ENCODE peak calls at places on chromosome X, in nine cellular contexts. A is stomach; G is psoas muscle; W is GM12878; B is GM10248; Y is HCT116; I is mucosa of descending colon; L is lower leg skin; K is CD8-positive, alpha-beta T cell. S is an unnamed sample.

GRCh38 chrX:30593435-30594200 is 16.1 kb upstream of the TASL start:
- DNase-seq in I (no peak), L (no peak), B (no peak), K (peak), A (no peak), Y (peak), W (no peak), G (no peak), S (no peak)

GRCh38 chrX:153582896-153583295 is 16.0 kb downstream of the CCNQ start:
- DNase-seq in B (peak), A (peak), W (peak), Y (no peak), I (peak), K (peak), L (no peak), G (no peak), S (no peak)

GRCh38 chrX:131802836-131803626 is 220.1 kb upstream of the STK26 start:
- DNase-seq in L (no peak), B (peak), W (peak), Y (no peak), A (peak), G (peak), K (peak), I (no peak), S (no peak)

GRCh38 chrX:26889574-26889973 is 573.6 kb downstream of the PPP4R3C start:
- DNase-seq in G (no peak), Y (no peak), B (no peak), L (no peak), A (no peak), I (no peak), K (no peak), W (no peak), S (no peak)

GRCh38 chrX:56764975-56765791 is 36.1 kb downstream of the NBDY start:
- DNase-seq in L (no peak), A (no peak), K (peak), Y (no peak), G (no peak), I (no peak), W (no peak), B (peak), S (no peak)

GRCh38 chrX:55119271-55119670 is 30.5 kb downstream of the PAGE2 start:
- DNase-seq in L (no peak), G (no peak), B (no peak), W (no peak), A (no peak), Y (no peak), I (no peak), K (no peak), S (no peak)

GRCh38 chrX:38166478-38167083 is 54.1 kb downstream of the SRPX start:
- DNase-seq in W (no peak), A (no peak), K (no peak), B (peak), Y (peak), L (no peak), G (no peak), I (no peak), S (no peak)

GRCh38 chrX:86133761-86134160 is 14.5 kb upstream of the DACH2 start:
- DNase-seq in Y (no peak), K (no peak), L (no peak), B (no peak), W (no peak), I (no peak), G (no peak), A (no peak), S (no peak)

GRCh38 chrX:138349351-138349750 is 362.2 kb downstream of the FGF13 start:
- DNase-seq in G (no peak), A (no peak), L (no peak), B (no peak), Y (no peak), K (no peak), W (no peak), I (no peak), S (no peak)

GRCh38 chrX:110402091-110402854 is 43.6 kb downstream of the RTL9 start:
- DNase-seq in Y (no peak), A (no peak), B (no peak), K (no peak), W (no peak), L (peak), I (no peak), G (peak), S (no peak)

GRCh38 chrX:21725498-21725897 is 32.4 kb downstream of the SMPX start:
- DNase-seq in B (no peak), G (no peak), A (no peak), I (no peak), K (no peak), L (no peak), Y (peak), W (no peak), S (no peak)

GRCh38 chrX:46759645-46759974 is 692 bp upstream of the SLC9A7 start:
- DNase-seq in G (no peak), L (no peak), W (no peak), K (no peak), I (no peak), A (no peak), Y (no peak), B (no peak), S (no peak)

GRCh38 chrX:21645437-21646220 is 12.5 kb downstream of the KLHL34 start:
- DNase-seq in G (no peak), B (no peak), A (no peak), I (no peak), W (no peak), L (no peak), K (no peak), Y (no peak), S (no peak)

GRCh38 chrX:110222497-110223257 is 95.2 kb downstream of the AMMECR1 start:
- DNase-seq in Y (no peak), W (no peak), G (no peak), L (no peak), K (no peak), B (no peak), I (no peak), A (no peak), S (no peak)

GRCh38 chrX:100926453-100926852 is 2.3 kb downstream of the XKRX start:
- DNase-seq in Y (no peak), A (no peak), K (no peak), I (no peak), W (no peak), B (no peak), G (no peak), L (no peak), S (no peak)

GRCh38 chrX:33741807-33742206 is 390.3 kb downstream of the FAM47A start:
- DNase-seq in W (no peak), L (no peak), G (no peak), I (no peak), K (no peak), B (no peak), A (no peak), Y (no peak), S (no peak)

GRCh38 chrX:115013705-115014104 is 3.7 kb downstream of the IL13RA2 start:
- DNase-seq in W (no peak), L (no peak), B (no peak), K (no peak), G (no peak), I (no peak), A (no peak), Y (no peak), S (no peak)

GRCh38 chrX:12891915-12892506 is 14.4 kb upstream of the TLR8 start:
- DNase-seq in K (no peak), G (no peak), Y (no peak), I (no peak), B (peak), A (no peak), L (no peak), W (peak), S (no peak)

GRCh38 chrX:123695242-123695641 is 37.6 kb downstream of the THOC2 start:
- DNase-seq in L (no peak), A (no peak), G (no peak), B (no peak), I (no peak), Y (no peak), W (no peak), K (no peak), S (no peak)

GRCh38 chrX:48626401-48627298 is 29.4 kb downstream of the WDR13 start:
- DNase-seq in K (no peak), Y (no peak), W (no peak), I (no peak), A (no peak), L (no peak), B (no peak), G (no peak), S (no peak)

GRCh38 chrX:49310371-49310770 is 6.9 kb downstream of the GAGE10 start:
- DNase-seq in L (no peak), A (no peak), B (no peak), W (no peak), G (no peak), Y (no peak), I (no peak), K (no peak), S (no peak)

GRCh38 chrX:84339507-84340364 is 151.7 kb upstream of the RPS6KA6 start:
- DNase-seq in L (no peak), W (no peak), A (no peak), K (no peak), I (no peak), Y (no peak), B (no peak), G (no peak), S (no peak)

GRCh38 chrX:139881130-139881529 is 51.7 kb downstream of the ATP11C start:
- DNase-seq in I (no peak), G (no peak), A (no peak), K (no peak), W (no peak), L (no peak), Y (peak), B (no peak), S (no peak)

GRCh38 chrX:48617542-48618340 is 20.4 kb downstream of the WDR13 start:
- DNase-seq in Y (no peak), B (no peak), I (no peak), K (no peak), A (no peak), W (no peak), L (no peak), G (no peak), S (no peak)

GRCh38 chrX:38117485-38117884 is 103.2 kb downstream of the SRPX start:
- DNase-seq in W (no peak), I (no peak), B (no peak), K (no peak), A (peak), G (no peak), L (no peak), Y (no peak), S (no peak)

GRCh38 chrX:96407501-96407900 is 277.1 kb upstream of the DIAPH2 start:
- DNase-seq in B (no peak), Y (no peak), A (no peak), G (no peak), K (no peak), W (no peak), L (peak), I (no peak), S (no peak)

GRCh38 chrX:13666836-13667235 is 13.9 kb downstream of the TCEANC start:
- DNase-seq in I (no peak), G (no peak), L (no peak), B (no peak), W (no peak), K (no peak), A (no peak), Y (no peak), S (no peak)

GRCh38 chrX:3549442-3549875 is 164.0 kb downstream of the PRKX start:
- DNase-seq in G (no peak), W (no peak), K (no peak), L (no peak), I (no peak), B (no peak), A (no peak), Y (no peak), S (no peak)

GRCh38 chrX:17788956-17789562 is 51.8 kb downstream of the SCML1 start:
- DNase-seq in L (no peak), K (no peak), B (no peak), I (no peak), W (no peak), Y (no peak), G (no peak), A (no peak), S (no peak)

GRCh38 chrX:8244301-8244700 is 73.2 kb upstream of the VCX2 start:
- DNase-seq in L (no peak), I (no peak), G (no peak), Y (no peak), A (no peak), K (no peak), B (no peak), W (no peak), S (no peak)

GRCh38 chrX:113935516-113935915 is 648.4 kb upstream of the HTR2C start:
- DNase-seq in W (no peak), Y (no peak), K (no peak), I (no peak), A (no peak), L (no peak), B (no peak), G (no peak), S (no peak)
- TF ChIP-seq CTCF in W (no peak), Y (no peak), K (no peak), I (no peak), A (no peak), L (no peak), B (no peak), G (no peak), S (no peak)

DNA sequence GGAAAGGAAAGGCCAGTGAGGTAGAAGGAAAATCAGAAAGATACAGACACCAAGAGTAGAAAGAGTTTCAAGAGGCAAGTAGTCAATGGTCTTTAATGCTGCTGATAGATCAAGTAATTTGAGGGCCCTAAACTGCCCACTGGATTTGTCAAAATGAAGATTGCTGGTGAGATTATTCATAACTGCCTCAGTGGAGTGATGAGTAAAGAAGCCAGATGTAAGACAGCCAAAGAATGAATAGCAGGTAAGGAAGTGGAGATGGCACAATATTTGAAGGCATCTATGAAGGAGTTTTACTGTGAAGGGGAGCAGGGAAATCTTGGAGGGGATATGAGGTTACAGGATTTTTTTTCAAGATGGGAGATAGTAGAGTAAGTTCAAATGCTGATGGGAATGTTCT is 39.8 kb upstream of the BRS3 start:
- DNase-seq in W (no peak), G (no peak), B (no peak), A (no peak), I (no peak), Y (no peak), L (no peak), K (no peak), S (no peak)
- TF ChIP-seq CTCF in W (no peak), G (no peak), B (no peak), A (no peak), I (no peak), Y (no peak), L (no peak), K (no peak), S (no peak)

GRCh38 chrX:120664081-120664480 is 34.2 kb upstream of the C1GALT1C1 start:
- DNase-seq in Y (peak), W (no peak), L (no peak), I (no peak), G (no peak), K (no peak), A (no peak), B (no peak), S (no peak)
- TF ChIP-seq CTCF in Y (peak), W (peak), L (no peak), I (no peak), G (peak), K (peak), A (no peak), B (no peak), S (peak)

DNA sequence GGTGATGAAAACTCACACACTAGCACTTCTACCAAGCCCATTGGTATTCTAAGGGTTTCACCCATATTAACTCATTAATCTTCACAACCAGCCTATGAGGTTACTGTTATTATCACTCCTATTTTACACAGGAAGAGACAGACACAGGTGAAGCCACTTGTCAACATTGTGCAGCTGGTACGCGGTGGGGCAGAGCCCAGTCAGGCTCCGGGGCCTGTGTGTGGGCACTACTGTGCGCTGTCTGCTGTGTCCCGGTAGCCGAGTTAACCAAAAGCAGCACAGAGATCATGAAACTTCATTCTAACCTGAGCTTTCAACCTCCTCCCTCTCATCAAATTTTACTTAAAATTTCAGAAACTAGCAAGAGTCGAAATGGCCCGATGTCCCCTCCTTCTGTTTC is 111.3 kb downstream of the PHKA2 start:
- DNase-seq in B (no peak), W (no peak), L (no peak), G (no peak), A (no peak), I (no peak), Y (no peak), K (no peak), S (no peak)
- TF ChIP-seq CTCF in B (no peak), W (no peak), L (no peak), G (no peak), A (no peak), I (no peak), Y (no peak), K (no peak), S (no peak)

DNA sequence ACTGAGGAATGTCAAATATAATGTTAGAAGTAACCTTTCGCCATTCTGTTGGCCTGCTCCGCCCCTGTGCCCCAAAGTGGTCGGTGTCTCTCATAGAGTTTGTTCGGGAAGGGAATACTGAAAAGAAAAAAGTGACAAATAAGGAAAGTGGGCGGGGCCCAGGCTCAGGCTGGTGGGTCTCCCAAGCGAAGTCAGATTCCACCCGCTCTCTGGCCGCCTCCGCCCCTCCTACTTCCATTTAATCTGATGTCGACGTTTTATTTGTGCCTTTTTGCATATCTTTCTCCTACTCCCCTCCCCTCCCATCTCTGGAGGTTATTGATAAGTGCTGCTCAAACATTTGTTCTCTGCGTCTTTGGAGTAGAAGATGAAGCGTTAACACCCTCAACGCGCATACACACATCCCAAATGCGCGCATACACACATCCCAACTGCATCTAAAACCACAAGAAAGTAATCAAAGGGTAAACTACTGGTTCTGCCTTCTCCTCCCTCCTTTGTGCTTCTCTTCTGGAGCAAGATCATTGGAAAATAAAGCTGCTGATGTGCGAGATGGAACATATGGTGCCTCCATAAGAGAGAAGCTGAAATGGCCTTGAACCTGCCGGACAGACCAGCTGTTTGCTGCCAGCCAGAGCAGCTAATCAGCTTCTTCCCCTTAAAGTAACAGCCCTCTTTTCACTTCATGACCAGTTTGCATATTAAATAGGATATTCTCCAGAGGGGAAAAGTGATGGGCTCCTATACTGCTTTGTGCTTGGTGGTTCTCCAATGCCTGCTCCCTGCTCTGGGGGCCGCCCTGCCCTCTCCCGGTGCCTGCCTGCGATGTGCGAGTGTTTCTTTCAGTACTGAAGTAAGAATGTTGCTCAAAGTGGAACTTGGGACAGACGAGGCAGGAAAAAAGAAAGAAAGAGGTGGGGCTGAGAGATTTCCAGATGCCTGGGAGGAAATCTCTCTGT is 3.1 kb downstream of the MAMLD1 start:
- DNase-seq in K (no peak), L (peak), G (peak), W (no peak), B (no peak), A (no peak), Y (no peak), I (peak), S (peak)
- TF ChIP-seq CTCF in K (no peak), L (no peak), G (no peak), W (no peak), B (no peak), A (no peak), Y (no peak), I (no peak), S (no peak)